ENCODE peak calls at places on chromosome 22, in ten cellular contexts. Y, K, D, M, G, O, F, V, Z and H are unnamed samples.

GRCh38 chr22:19620742-19621371 is 93.4 kb upstream of the SEPTIN5 start:
- DNase-seq in Y (no peak), K (no peak), D (no peak), M (peak), G (no peak), O (no peak), F (no peak), V (no peak), Z (no peak), H (no peak)

GRCh38 chr22:49638001-49638400 is 189.7 kb downstream of the BRD1 start:
- DNase-seq in Y (no peak), K (no peak), D (no peak), M (no peak), G (no peak), O (no peak), F (no peak), V (no peak), Z (no peak), H (no peak)

GRCh38 chr22:21936151-21936778 is 16.4 kb downstream of the PPM1F start:
- DNase-seq in Y (no peak), K (peak), D (no peak), M (peak), G (no peak), O (no peak), F (no peak), V (no peak), Z (no peak), H (peak)

GRCh38 chr22:50233223-50233622 is 11.6 kb downstream of the TUBGCP6 start:
- DNase-seq in Y (no peak), K (no peak), D (no peak), M (no peak), G (no peak), O (no peak), F (no peak), V (no peak), Z (no peak), H (no peak)

GRCh38 chr22:36369922-36370781 is 17.6 kb downstream of the MYH9 start:
- DNase-seq in Y (peak), K (no peak), D (no peak), M (peak), G (no peak), O (no peak), F (no peak), V (peak), Z (peak), H (peak)

GRCh38 chr22:42296381-42296853 is 26.0 kb upstream of the TCF20 start:
- DNase-seq in Y (no peak), K (peak), D (no peak), M (no peak), G (no peak), O (no peak), F (no peak), V (no peak), Z (peak), H (no peak)

GRCh38 chr22:27801197-27801615 is 350 bp downstream of the MN1 start:
- DNase-seq in Y (peak), K (no peak), D (peak), M (peak), G (no peak), O (peak), F (no peak), V (peak), Z (peak), H (no peak)

GRCh38 chr22:44068422-44069191 is 44.5 kb downstream of the PARVB start:
- DNase-seq in Y (no peak), K (no peak), D (no peak), M (peak), G (no peak), O (no peak), F (no peak), V (no peak), Z (no peak), H (peak)

GRCh38 chr22:41223535-41223934 is 17.2 kb downstream of the CHADL start:
- DNase-seq in Y (no peak), K (no peak), D (no peak), M (no peak), G (no peak), O (no peak), F (no peak), V (no peak), Z (no peak), H (no peak)

GRCh38 chr22:40560551-40560950 is 76.0 kb downstream of the MRTFA start:
- DNase-seq in Y (no peak), K (no peak), D (no peak), M (no peak), G (no peak), O (no peak), F (no peak), V (no peak), Z (no peak), H (no peak)

GRCh38 chr22:42933783-42934144 is 76.7 kb upstream of the ARFGAP3 start:
- DNase-seq in Y (no peak), K (peak), D (no peak), M (no peak), G (no peak), O (peak), F (no peak), V (no peak), Z (no peak), H (peak)

GRCh38 chr22:36467946-36468345 is 13.5 kb downstream of the TXN2 start:
- DNase-seq in Y (no peak), K (no peak), D (no peak), M (no peak), G (no peak), O (peak), F (no peak), V (no peak), Z (no peak), H (peak)

GRCh38 chr22:37633693-37634504 is 5.6 kb upstream of the SH3BP1 start:
- DNase-seq in Y (peak), K (peak), D (peak), M (peak), G (peak), O (no peak), F (peak), V (peak), Z (peak), H (peak)

GRCh38 chr22:17769716-17770082 is 4.6 kb downstream of the BID start:
- DNase-seq in Y (no peak), K (no peak), D (no peak), M (no peak), G (no peak), O (no peak), F (no peak), V (no peak), Z (no peak), H (no peak)

GRCh38 chr22:17369553-17370035 is 334 bp downstream of the CECR2 start:
- DNase-seq in Y (no peak), K (peak), D (peak), M (peak), G (no peak), O (no peak), F (no peak), V (peak), Z (peak), H (no peak)

GRCh38 chr22:24216541-24217209 is 28.2 kb downstream of the GGT5 start:
- DNase-seq in Y (no peak), K (no peak), D (no peak), M (no peak), G (no peak), O (no peak), F (peak), V (no peak), Z (no peak), H (no peak)

GRCh38 chr22:44455151-44455962 is 42.7 kb downstream of the RTL6 start:
- DNase-seq in Y (no peak), K (no peak), D (no peak), M (no peak), G (peak), O (no peak), F (peak), V (peak), Z (peak), H (no peak)

GRCh38 chr22:39546889-39547586 is 14.5 kb upstream of the RPS19BP1 start:
- DNase-seq in Y (no peak), K (no peak), D (no peak), M (no peak), G (no peak), O (no peak), F (no peak), V (no peak), Z (no peak), H (no peak)

GRCh38 chr22:44358723-44359440 is 46.1 kb upstream of the SHISAL1 start:
- DNase-seq in Y (no peak), K (no peak), D (no peak), M (peak), G (no peak), O (no peak), F (no peak), V (no peak), Z (peak), H (no peak)

GRCh38 chr22:22578702-22579424 is 19.8 kb upstream of the PRAME start:
- DNase-seq in Y (no peak), K (no peak), D (peak), M (no peak), G (no peak), O (peak), F (no peak), V (no peak), Z (no peak), H (no peak)

GRCh38 chr22:31526275-31526674 is 29.9 kb downstream of the SFI1 start:
- DNase-seq in Y (no peak), K (no peak), D (no peak), M (no peak), G (peak), O (no peak), F (peak), V (peak), Z (no peak), H (no peak)

GRCh38 chr22:17569971-17570511 is 6.7 kb downstream of the SLC25A18 start:
- DNase-seq in Y (peak), K (peak), D (no peak), M (no peak), G (no peak), O (no peak), F (no peak), V (no peak), Z (peak), H (no peak)

GRCh38 chr22:37077802-37078448 is 26.4 kb downstream of the KCTD17 start:
- DNase-seq in Y (peak), K (peak), D (peak), M (peak), G (peak), O (peak), F (peak), V (peak), Z (peak), H (no peak)